ENCODE peak calls at places on chromosomes 13 and 19, in four cellular contexts. H, T, G and V are unnamed samples.
A peak's percentile ranks its signal among the peaks of the same experiment; 100 is the strongest.

GRCh38 chr13:38535271-38535670 is 151.6 kb upstream of the FREM2 start:
- DNase-seq in G (no peak), T (no peak), H (no peak), V (no peak)

GRCh38 chr19:1250374-1251232 is 2.2 kb downstream of the MIDN start:
- DNase-seq in G (no peak), T (no peak), H (no peak), V (peak; percentile 58)

GRCh38 chr13:33186851-33187250 is 98.7 kb downstream of the STARD13 start:
- DNase-seq in T (no peak), H (no peak), G (peak; percentile 30), V (no peak)

GRCh38 chr19:2602391-2603181 is 99.9 kb downstream of the GNG7 start:
- DNase-seq in G (peak; percentile 52), T (no peak), H (peak; percentile 80), V (peak; percentile 91)

GRCh38 chr19:21134934-21135366 is 6.9 kb upstream of the ZNF431 start:
- DNase-seq in G (no peak), H (no peak), T (no peak), V (no peak)

GRCh38 chr13:43293008-43293407 is 269.6 kb downstream of the DNAJC15 start:
- DNase-seq in T (no peak), G (no peak), H (no peak), V (no peak)

GRCh38 chr13:21106089-21106488 is 44.7 kb upstream of the LATS2 start:
- DNase-seq in T (no peak), G (no peak), H (no peak), V (no peak)

GRCh38 chr19:2048104-2048958 is 2.7 kb downstream of the MKNK2 start:
- DNase-seq in T (no peak), H (no peak), G (no peak), V (no peak)

GRCh38 chr19:5821521-5822180 is 16.8 kb downstream of the NRTN start:
- DNase-seq in G (no peak), H (no peak), T (no peak), V (no peak)

GRCh38 chr19:1239796-1240737 is 1.5 kb upstream of the ATP5F1D start:
- DNase-seq in T (peak; percentile 79), G (peak; percentile 64), H (peak; percentile 88), V (peak; percentile 89)

GRCh38 chr19:1206063-1206732 is 620 bp downstream of the STK11 start:
- DNase-seq in H (no peak), G (no peak), T (no peak), V (no peak)

GRCh38 chr19:44776402-44777096 is 1.1 kb upstream of the CBLC start:
- DNase-seq in H (peak; percentile 90), G (peak; percentile 96), T (no peak), V (no peak)

GRCh38 chr13:60755380-60756163 is 358.6 kb downstream of the TDRD3 start:
- DNase-seq in H (no peak), G (peak; percentile 64), T (no peak), V (peak; percentile 8)

GRCh38 chr13:50437252-50437651 is 406.2 kb downstream of the DLEU7 start:
- DNase-seq in T (no peak), H (no peak), G (no peak), V (no peak)

GRCh38 chr19:11405846-11406643 is 13.1 kb downstream of the RGL3 start:
- DNase-seq in H (no peak), G (no peak), T (no peak), V (no peak)

GRCh38 chr19:11539495-11540365 is 1.1 kb downstream of the CNN1 start:
- DNase-seq in T (no peak), H (no peak), G (no peak), V (no peak)

GRCh38 chr13:30868806-30869470 is 37.1 kb upstream of the MEDAG start:
- DNase-seq in H (no peak), T (no peak), G (no peak), V (no peak)

GRCh38 chr19:48344892-48345291 is 18.8 kb downstream of the TMEM143 start:
- DNase-seq in T (no peak), G (no peak), H (no peak), V (no peak)